ENCODE peak calls at places on chromosomes 3 and 15, in nine cellular contexts. B, I, U, C, Z, O, S, P and L are unnamed samples.

GRCh38 chr15:59372352-59373211 is at the start of gene MYO1E:
- DNase-seq in B (peak; percentile 20), Z (peak; percentile 39), P (peak; percentile 86), I (peak; percentile 91), S (peak; percentile 47), U (peak; percentile 58), C (peak; percentile 97), O (no peak), L (peak; percentile 98)

GRCh38 chr15:100298257-100298656 is 43.5 kb downstream of the ADAMTS17 start:
- DNase-seq in Z (no peak), P (no peak), U (no peak), C (no peak), B (no peak), I (no peak), O (no peak), S (no peak), L (no peak)

GRCh38 chr3:77687545-77687944 is 647.6 kb downstream of the ROBO2 start:
- DNase-seq in P (no peak), C (no peak), S (no peak), I (no peak), O (no peak), B (no peak), Z (no peak), U (no peak), L (no peak)

GRCh38 chr3:99159220-99159762 is 257.8 kb upstream of the DCBLD2 start:
- DNase-seq in Z (no peak), P (no peak), S (no peak), B (no peak), O (no peak), I (no peak), C (no peak), U (no peak), L (no peak)

GRCh38 chr15:39376371-39376909 is 204.4 kb upstream of the THBS1 start:
- DNase-seq in Z (no peak), P (no peak), C (no peak), S (no peak), U (no peak), B (no peak), I (no peak), O (no peak), L (no peak)

GRCh38 chr3:24829632-24830229 is 335.1 kb upstream of the THRB start:
- DNase-seq in B (no peak), I (no peak), S (no peak), O (no peak), Z (no peak), U (no peak), C (no peak), P (no peak), L (peak; percentile 43)

GRCh38 chr15:41882689-41883483 is 11.0 kb downstream of the SPTBN5 start:
- DNase-seq in Z (no peak), U (no peak), B (no peak), S (no peak), O (no peak), I (no peak), P (no peak), C (no peak), L (no peak)

GRCh38 chr3:105352976-105353375 is 13.7 kb upstream of the ALCAM start:
- DNase-seq in C (no peak), S (no peak), P (no peak), Z (no peak), O (no peak), B (no peak), I (no peak), U (no peak), L (no peak)

GRCh38 chr3:172709776-172710708 is 825 bp downstream of the NCEH1 start:
- DNase-seq in B (peak; percentile 7), C (no peak), Z (no peak), O (no peak), U (no peak), I (peak; percentile 35), P (peak; percentile 31), S (no peak), L (no peak)

GRCh38 chr15:90545095-90545494 is 15.4 kb downstream of the CRTC3 start:
- DNase-seq in P (no peak), Z (no peak), C (no peak), O (no peak), U (no peak), B (no peak), S (no peak), I (no peak), L (no peak)

GRCh38 chr3:53799338-53799865 is 46.8 kb downstream of the CHDH start:
- DNase-seq in U (no peak), B (no peak), S (no peak), C (no peak), I (no peak), P (no peak), O (no peak), Z (no peak), L (no peak)

GRCh38 chr15:80066912-80067311 is 7.4 kb downstream of the ZFAND6 start:
- DNase-seq in Z (no peak), P (no peak), O (no peak), C (no peak), I (no peak), B (no peak), U (no peak), S (no peak), L (no peak)